ENCODE peak calls at places on chromosomes 16 and 17, in four cellular contexts. Y is WTC11, I is HepG2, T is K562. E is an unnamed sample.

GRCh38 chr17:68248199-68248825 is 469 bp downstream of the AMZ2 start:
- DNase-seq in Y (no peak), T (peak), I (no peak), E (no peak)

GRCh38 chr16:12971216-12971615 is 69.8 kb downstream of the SHISA9 start:
- DNase-seq in Y (no peak), T (peak), I (no peak), E (no peak)

GRCh38 chr17:80927791-80928216 is 63.8 kb upstream of the CHMP6 start:
- DNase-seq in I (no peak), Y (no peak), T (no peak), E (no peak)

GRCh38 chr16:50721549-50722409 is 20.1 kb upstream of the CYLD start:
- DNase-seq in Y (no peak), I (no peak), T (no peak), E (no peak)

GRCh38 chr17:65228734-65229390 is 91.7 kb downstream of the RGS9 start:
- DNase-seq in I (no peak), Y (no peak), T (peak), E (peak)

GRCh38 chr17:76716146-76716833 is 5.5 kb upstream of the MXRA7 start:
- DNase-seq in Y (no peak), T (peak), I (no peak), E (no peak)

GRCh38 chr16:52545544-52546262 is 1.2 kb downstream of the TOX3 start:
- DNase-seq in I (no peak), Y (peak), T (no peak), E (no peak)

GRCh38 chr16:75702247-75702646 is 986 bp upstream of the DUXB start:
- DNase-seq in I (peak), Y (no peak), T (peak), E (no peak)

GRCh38 chr17:14918540-14918939 is 346.6 kb downstream of the PMP22 start:
- DNase-seq in I (no peak), T (no peak), Y (no peak), E (no peak)

GRCh38 chr16:85234310-85235235 is 122.3 kb upstream of the CIBAR2 start:
- DNase-seq in T (peak), I (peak), Y (peak), E (peak)

GRCh38 chr17:74008196-74008595 is 195.3 kb upstream of the RPL38 start:
- DNase-seq in I (peak), T (peak), Y (peak), E (peak)

GRCh38 chr17:73030995-73031394 is 61.5 kb downstream of the SLC39A11 start:
- DNase-seq in Y (no peak), I (no peak), T (no peak), E (no peak)

GRCh38 chr16:84689126-84689525 is 10.7 kb upstream of the USP10 start:
- DNase-seq in Y (no peak), T (no peak), I (no peak), E (no peak)

GRCh38 chr17:71799657-71800056 is 321.2 kb upstream of the SOX9 start:
- DNase-seq in Y (no peak), I (no peak), T (no peak), E (no peak)

GRCh38 chr16:57049678-57050077 is 42.7 kb upstream of the CPNE2 start:
- DNase-seq in I (no peak), Y (no peak), T (no peak), E (no peak)

GRCh38 chr16:22313141-22313781 is 16.1 kb downstream of the POLR3E start:
- DNase-seq in I (no peak), Y (no peak), T (no peak), E (no peak)

GRCh38 chr17:82370471-82371332 is 863 bp upstream of the UTS2R start:
- DNase-seq in I (no peak), Y (no peak), T (no peak), E (no peak)

GRCh38 chr16:85380905-85381737 is 232.0 kb upstream of the GSE1 start:
- DNase-seq in I (no peak), Y (no peak), T (no peak), E (no peak)

GRCh38 chr16:38941-39892 is 14.2 kb downstream of the POLR3K start:
- DNase-seq in T (no peak), I (no peak), Y (no peak), E (no peak)

GRCh38 chr16:10992797-10993196 is 48.4 kb downstream of the CLEC16A start:
- DNase-seq in Y (no peak), T (peak), I (no peak), E (no peak)

GRCh38 chr17:75832164-75832651 is 12.0 kb downstream of the UNC13D start:
- DNase-seq in I (no peak), T (no peak), Y (no peak), E (no peak)

GRCh38 chr16:89737341-89738071 is 16.2 kb downstream of the ZNF276 start:
- DNase-seq in Y (no peak), I (no peak), T (no peak), E (no peak)
- TF ChIP-seq ELF4 in Y (no peak), I (no peak), T (no peak), E (no peak)

GRCh38 chr16:25260416-25260815 is 2.8 kb upstream of the ZKSCAN2 start:
- DNase-seq in T (no peak), I (no peak), Y (no peak), E (no peak)
- TF ChIP-seq ELF4 in T (no peak), I (no peak), Y (no peak), E (no peak)

GRCh38 chr17:47957591-47958490 is at the start of gene PRR15L:
- DNase-seq in Y (peak), I (no peak), T (no peak), E (no peak)
- TF ChIP-seq ELF4 in Y (no peak), I (no peak), T (no peak), E (no peak)

GRCh38 chr16:6961704-6962103 is 370.9 kb upstream of the RBFOX1 start:
- DNase-seq in T (no peak), I (no peak), Y (no peak), E (no peak)
- TF ChIP-seq ELF4 in T (no peak), I (no peak), Y (no peak), E (no peak)